ENCODE peak calls at places on chromosomes 12 and 14, in six cellular contexts. S, M, J, L, Z and T are unnamed samples.

GRCh38 chr12:120290541-120291312 is 976 bp downstream of the RNU4-2 start:
- DNase-seq in L (peak; percentile 74), J (no peak), S (peak; percentile 55), M (peak; percentile 2), Z (no peak), T (no peak)

GRCh38 chr14:106530423-106531107 is 1004.2 kb downstream of the TMEM121 start:
- DNase-seq in J (no peak), Z (no peak), S (peak; percentile 21), M (peak; percentile 20), L (peak; percentile 42), T (no peak)

GRCh38 chr14:100747736-100748135 is 21.0 kb downstream of the DLK1 start:
- DNase-seq in M (no peak), J (no peak), L (no peak), S (no peak), Z (no peak), T (no peak)

GRCh38 chr12:52037248-52037861 is 13.9 kb upstream of the NR4A1 start:
- DNase-seq in M (no peak), S (no peak), Z (peak; percentile 60), J (no peak), L (no peak), T (peak; percentile 69)

GRCh38 chr14:81625343-81625742 is 91.7 kb upstream of the SEL1L start:
- DNase-seq in J (no peak), M (no peak), L (peak; percentile 29), Z (peak; percentile 4), S (no peak), T (no peak)

GRCh38 chr14:100726812-100727564 is at the start of gene DLK1:
- DNase-seq in M (no peak), L (no peak), Z (no peak), J (no peak), S (no peak), T (no peak)

GRCh38 chr14:79630561-79630960 is 580.7 kb downstream of the DIO2 start:
- DNase-seq in M (no peak), J (no peak), L (no peak), Z (no peak), S (no peak), T (no peak)

GRCh38 chr12:58176296-58176869 is 235.0 kb downstream of the ATP23 start:
- DNase-seq in S (peak; percentile 72), Z (peak; percentile 50), L (peak; percentile 65), J (no peak), M (no peak), T (no peak)

GRCh38 chr14:68945585-68946289 is 33.4 kb downstream of the ACTN1 start:
- DNase-seq in J (no peak), S (peak; percentile 82), M (no peak), L (no peak), Z (no peak), T (no peak)

GRCh38 chr14:45810152-45810872 is 557.3 kb upstream of the MIS18BP1 start:
- DNase-seq in J (no peak), L (no peak), M (no peak), Z (no peak), S (peak; percentile 36), T (no peak)

GRCh38 chr12:69189378-69189978 is 49.9 kb upstream of the CPSF6 start:
- DNase-seq in S (no peak), L (peak; percentile 38), J (no peak), M (no peak), Z (no peak), T (no peak)

GRCh38 chr12:94714378-94714777 is 64.0 kb upstream of the TMCC3 start:
- DNase-seq in L (no peak), Z (peak; percentile 38), J (no peak), M (no peak), S (no peak), T (no peak)

GRCh38 chr12:48104531-48104930 is 1.3 kb downstream of the SENP1 start:
- DNase-seq in L (no peak), J (no peak), S (no peak), M (no peak), Z (no peak), T (peak; percentile 74)

GRCh38 chr12:124921200-124922008 is 7.0 kb upstream of the UBC start:
- DNase-seq in S (peak; percentile 77), Z (peak; percentile 71), J (no peak), M (peak; percentile 73), L (peak; percentile 78), T (peak; percentile 67)

GRCh38 chr14:100981808-100982207 is 78.3 kb upstream of the RTL1 start:
- DNase-seq in Z (peak; percentile 13), L (peak; percentile 34), S (no peak), J (no peak), M (no peak), T (no peak)

GRCh38 chr14:100735271-100735670 is 8.6 kb downstream of the DLK1 start:
- DNase-seq in L (no peak), Z (no peak), M (no peak), S (no peak), J (no peak), T (no peak)

GRCh38 chr14:50631408-50631821 is 36.7 kb downstream of the SAV1 start:
- DNase-seq in Z (peak; percentile 14), S (no peak), J (no peak), L (no peak), M (no peak), T (no peak)

GRCh38 chr14:61574514-61574807 is 120.9 kb upstream of the HIF1A start:
- DNase-seq in J (no peak), Z (no peak), M (no peak), L (no peak), S (no peak), T (no peak)

GRCh38 chr14:73153272-73153671 is 17.0 kb downstream of the PSEN1 start:
- DNase-seq in S (no peak), J (no peak), L (no peak), M (no peak), Z (peak; percentile 41), T (no peak)

GRCh38 chr12:54006700-54007220 is 2.0 kb upstream of the HOXC8 start:
- DNase-seq in M (no peak), S (no peak), L (no peak), J (no peak), Z (no peak), T (peak; percentile 14)

GRCh38 chr12:101552277-101552676 is 42.5 kb upstream of the MYBPC1 start:
- DNase-seq in M (no peak), J (no peak), L (peak; percentile 16), S (no peak), Z (peak; percentile 33), T (no peak)

GRCh38 chr14:104698688-104699425 is 9.4 kb downstream of the INF2 start:
- DNase-seq in S (no peak), M (no peak), L (no peak), J (no peak), Z (no peak), T (no peak)

GRCh38 chr12:95574799-95575452 is 23.6 kb upstream of the USP44 start:
- DNase-seq in S (no peak), M (no peak), Z (peak; percentile 56), L (peak; percentile 61), J (no peak), T (peak; percentile 40)

GRCh38 chr14:92726135-92726932 is 22.1 kb downstream of the LGMN start:
- DNase-seq in M (no peak), J (no peak), L (peak; percentile 93), Z (peak; percentile 94), S (peak; percentile 84), T (peak; percentile 85)

GRCh38 chr12:131604146-131604844 is 106.6 kb upstream of the SFSWAP start:
- DNase-seq in L (no peak), M (peak; percentile 27), S (peak; percentile 16), Z (no peak), J (no peak), T (no peak)

GRCh38 chr14:20801726-20802125 is 918 bp downstream of the RNASE1 start:
- DNase-seq in M (no peak), S (peak; percentile 51), Z (no peak), J (no peak), L (no peak), T (no peak)

GRCh38 chr14:83779266-83779665 is 1750.7 kb upstream of the FLRT2 start:
- DNase-seq in Z (peak; percentile 27), M (no peak), J (peak; percentile 10), S (no peak), L (no peak), T (no peak)

GRCh38 chr14:103723176-103724081 is 7.8 kb downstream of the ZFYVE21 start:
- DNase-seq in L (no peak), M (no peak), S (peak; percentile 43), J (no peak), Z (no peak), T (no peak)

GRCh38 chr14:71733210-71733883 is 198.9 kb upstream of the RGS6 start:
- DNase-seq in S (no peak), L (no peak), Z (peak; percentile 68), J (no peak), M (no peak), T (peak; percentile 34)

GRCh38 chr12:2016862-2017723 is 12.8 kb upstream of the DCP1B start:
- DNase-seq in S (no peak), Z (no peak), M (no peak), L (no peak), J (no peak), T (no peak)

GRCh38 chr12:108594-108993 is 42.0 kb downstream of the IQSEC3 start:
- DNase-seq in S (peak; percentile 29), L (no peak), J (no peak), Z (no peak), M (no peak), T (no peak)

GRCh38 chr14:34482463-34482862 is 20.4 kb upstream of the SPTSSA start:
- DNase-seq in S (no peak), Z (no peak), L (no peak), J (no peak), M (no peak), T (no peak)

GRCh38 chr14:87196436-87196835 is 796.5 kb downstream of the GALC start:
- DNase-seq in S (no peak), M (no peak), L (no peak), Z (no peak), J (no peak), T (no peak)

GRCh38 chr12:16504200-16504599 is 101.8 kb downstream of the LMO3 start:
- DNase-seq in M (no peak), S (no peak), L (no peak), Z (no peak), J (no peak), T (no peak)